ENCODE peak calls at places on chromosomes 11 and 22, in six cellular contexts. Y, Z, H, V, D and J are unnamed samples.

GRCh38 chr22:23178512-23179254 is 1.6 kb upstream of the BCR start:
- DNase-seq in H (no peak), Z (peak), Y (peak), V (peak), D (peak), J (peak)

GRCh38 chr22:27820896-27821866 is 19.6 kb upstream of the MN1 start:
- DNase-seq in Y (no peak), V (no peak), H (peak), D (peak), Z (no peak), J (no peak)

GRCh38 chr11:84524422-84525051 is 1102.6 kb downstream of the DLG2 start:
- DNase-seq in Y (no peak), Z (no peak), V (no peak), H (no peak), D (peak), J (no peak)

GRCh38 chr11:12167098-12167999 is 57.0 kb downstream of the MICAL2 start:
- DNase-seq in V (peak), D (no peak), H (peak), Z (no peak), Y (peak), J (peak)

GRCh38 chr11:100878474-100878873 is 191.4 kb downstream of the ARHGAP42 start:
- DNase-seq in D (no peak), H (no peak), V (no peak), Y (no peak), Z (no peak), J (no peak)

GRCh38 chr22:43396934-43397457 is 14.8 kb upstream of the MPPED1 start:
- DNase-seq in Y (no peak), V (no peak), D (no peak), H (peak), Z (no peak), J (no peak)

GRCh38 chr22:47435826-47436225 is 673.4 kb downstream of the TBC1D22A start:
- DNase-seq in V (no peak), H (no peak), Z (no peak), Y (no peak), D (no peak), J (no peak)

GRCh38 chr11:68043349-68044144 is 4.7 kb downstream of the TCIRG1 start:
- DNase-seq in Y (no peak), H (no peak), Z (no peak), V (no peak), D (peak), J (peak)

GRCh38 chr11:2360081-2360642 is 16.9 kb upstream of the CD81 start:
- DNase-seq in V (no peak), Z (no peak), H (no peak), D (no peak), Y (no peak), J (no peak)

DNA sequence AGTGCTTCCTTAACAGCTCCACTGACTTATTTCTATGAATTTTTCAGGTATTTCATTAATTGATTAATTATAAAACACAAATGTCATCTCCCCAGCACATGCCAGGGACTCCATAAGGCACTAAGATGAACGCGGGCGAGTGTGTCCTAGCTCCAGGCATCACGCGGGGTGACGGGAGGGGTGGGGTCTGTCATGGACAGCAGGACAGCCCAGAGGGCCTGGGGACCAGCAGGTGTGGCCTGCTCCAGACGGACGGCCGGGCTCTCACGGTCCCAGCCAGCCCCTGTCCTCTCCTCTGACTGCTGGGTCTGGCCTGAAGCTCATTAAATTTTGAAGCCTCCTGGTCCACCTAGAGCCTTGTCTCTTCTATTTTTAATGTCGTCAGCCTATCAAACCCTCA is 531.1 kb downstream of the BRD1 start:
- DNase-seq in D (no peak), V (no peak), H (no peak), Y (no peak), Z (peak), J (no peak)
- TF ChIP-seq SIN3A in D (no peak), V (no peak), H (no peak), Y (no peak), Z (no peak), J (no peak)

GRCh38 chr11:28043930-28044709 is 63.8 kb downstream of the KIF18A start:
- DNase-seq in Z (no peak), H (no peak), D (no peak), Y (no peak), V (no peak), J (no peak)

GRCh38 chr11:28049338-28050216 is 58.4 kb downstream of the KIF18A start:
- DNase-seq in Y (peak), H (no peak), V (peak), Z (no peak), D (no peak), J (no peak)

GRCh38 chr11:28048812-28049211 is 59.1 kb downstream of the KIF18A start:
- DNase-seq in D (no peak), Z (no peak), Y (no peak), H (no peak), V (no peak), J (no peak)
- TF ChIP-seq SIN3A in D (no peak), Z (no peak), Y (no peak), H (no peak), V (no peak), J (no peak)

DNA sequence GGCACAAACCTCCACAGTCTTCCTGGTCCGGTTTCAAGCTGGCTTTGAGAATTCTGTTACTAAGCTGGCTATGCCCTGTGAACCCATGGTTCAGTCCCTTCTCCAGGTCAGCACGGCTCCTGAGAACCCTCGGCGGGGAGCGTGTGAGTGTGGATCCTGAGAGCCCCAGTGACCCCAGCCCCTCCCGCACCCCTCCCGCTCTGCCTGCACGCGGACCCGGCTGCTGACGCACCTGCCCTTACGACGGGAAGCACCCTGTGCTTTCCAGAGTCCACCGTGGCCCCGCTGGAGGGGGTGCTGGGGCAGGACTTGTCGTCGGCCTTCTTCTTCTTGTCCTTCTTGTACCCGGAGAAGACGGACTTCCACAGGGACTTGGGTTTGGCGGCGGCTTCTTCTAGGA is 42.8 kb upstream of the BID start:
- DNase-seq in V (no peak), Y (no peak), Z (no peak), H (no peak), D (no peak), J (no peak)
- TF ChIP-seq SIN3A in V (no peak), Y (no peak), Z (no peak), H (no peak), D (no peak), J (no peak)

GRCh38 chr11:1293619-1294015 is 15.8 kb downstream of the TOLLIP start:
- DNase-seq in D (peak), Y (no peak), Z (no peak), V (no peak), H (no peak), J (no peak)
- TF ChIP-seq SIN3A in D (no peak), Y (no peak), Z (no peak), V (no peak), H (no peak), J (no peak)

GRCh38 chr22:29994027-29994715 is 86.1 kb upstream of the HORMAD2 start:
- DNase-seq in H (peak), Z (no peak), Y (no peak), D (peak), V (peak), J (no peak)
- TF ChIP-seq SIN3A in H (no peak), Z (no peak), Y (no peak), D (no peak), V (no peak), J (no peak)

GRCh38 chr11:116851631-116852030 is 14.2 kb upstream of the APOA1 start:
- DNase-seq in Z (no peak), V (no peak), H (no peak), Y (no peak), D (no peak), J (no peak)
- TF ChIP-seq SIN3A in Z (no peak), V (no peak), H (no peak), Y (no peak), D (no peak), J (no peak)

GRCh38 chr11:30775123-30775522 is 189.0 kb upstream of the MPPED2 start:
- DNase-seq in H (no peak), V (no peak), Z (no peak), Y (no peak), D (no peak), J (no peak)
- TF ChIP-seq SIN3A in H (no peak), V (no peak), Z (no peak), Y (no peak), D (no peak), J (no peak)

GRCh38 chr11:111301004-111301839 is 2.9 kb downstream of the POU2AF3 start:
- DNase-seq in Z (no peak), V (no peak), Y (no peak), D (no peak), H (no peak), J (no peak)

GRCh38 chr11:111305403-111305802 is 7.1 kb downstream of the POU2AF3 start:
- DNase-seq in H (no peak), D (no peak), Y (no peak), V (no peak), Z (no peak), J (no peak)

GRCh38 chr11:111302298-111302697 is 4.0 kb downstream of the POU2AF3 start:
- DNase-seq in H (no peak), V (no peak), Z (no peak), D (no peak), Y (no peak), J (no peak)

GRCh38 chr11:111301840-111302113 is 3.4 kb downstream of the POU2AF3 start:
- DNase-seq in D (no peak), V (no peak), Z (no peak), Y (no peak), H (no peak), J (no peak)

GRCh38 chr11:111303476-111303875 is 5.1 kb downstream of the POU2AF3 start:
- DNase-seq in Z (no peak), D (no peak), V (no peak), Y (no peak), H (peak), J (no peak)
- TF ChIP-seq SIN3A in Z (no peak), D (no peak), V (no peak), Y (no peak), H (no peak), J (no peak)

GRCh38 chr11:35546317-35546716 is 20.9 kb upstream of the PAMR1 start:
- DNase-seq in Z (no peak), D (no peak), V (no peak), Y (no peak), H (no peak), J (no peak)
- TF ChIP-seq SIN3A in Z (no peak), D (no peak), V (no peak), Y (no peak), H (no peak), J (no peak)